ENCODE peak calls at places on chromosomes 4 and X, in seven cellular contexts. One of them, this sample, is unnamed.

GRCh38 chrX:120566817-120567216 is 6.1 kb upstream of the CUL4B start:
- DNase-seq in PC-9: no peak
- DNase-seq in AG10803: no peak
- DNase-seq in AG04449: no peak
- DNase-seq in WERI-Rb-1: no peak
- DNase-seq in ascending aorta: no peak
- DNase-seq in lower leg skin: no peak
- DNase-seq in this sample: no peak

GRCh38 chrX:1911401-1912131 is 296.7 kb downstream of the ASMT start:
- DNase-seq in WERI-Rb-1: no peak
- DNase-seq in AG04449: no peak
- DNase-seq in ascending aorta: no peak
- DNase-seq in lower leg skin: no peak
- DNase-seq in PC-9: no peak
- DNase-seq in AG10803: no peak
- DNase-seq in this sample: no peak

GRCh38 chr4:155769092-155769491 is 10.3 kb downstream of the GUCY1B1 start:
- DNase-seq in WERI-Rb-1: no peak
- DNase-seq in AG10803: no peak
- DNase-seq in AG04449: no peak
- DNase-seq in PC-9: no peak
- DNase-seq in lower leg skin: no peak
- DNase-seq in ascending aorta: no peak
- DNase-seq in this sample: no peak

GRCh38 chrX:67555578-67556203 is 11.9 kb downstream of the AR start:
- DNase-seq in lower leg skin: no peak
- DNase-seq in ascending aorta: no peak
- DNase-seq in AG10803: peak
- DNase-seq in WERI-Rb-1: peak
- DNase-seq in PC-9: no peak
- DNase-seq in AG04449: no peak
- DNase-seq in this sample: peak

GRCh38 chr4:24949970-24950369 is 37.1 kb upstream of the CCDC149 start:
- DNase-seq in PC-9: no peak
- DNase-seq in AG04449: no peak
- DNase-seq in lower leg skin: no peak
- DNase-seq in WERI-Rb-1: no peak
- DNase-seq in ascending aorta: no peak
- DNase-seq in AG10803: no peak
- DNase-seq in this sample: no peak

GRCh38 chr4:18961879-18962278 is 940.3 kb upstream of the LCORL start:
- DNase-seq in lower leg skin: no peak
- DNase-seq in ascending aorta: no peak
- DNase-seq in AG04449: no peak
- DNase-seq in PC-9: no peak
- DNase-seq in WERI-Rb-1: no peak
- DNase-seq in AG10803: no peak
- DNase-seq in this sample: no peak

GRCh38 chrX:55056820-55057690 is 17.8 kb upstream of the PAGE2B start:
- DNase-seq in AG10803: peak
- DNase-seq in lower leg skin: no peak
- DNase-seq in AG04449: no peak
- DNase-seq in WERI-Rb-1: no peak
- DNase-seq in PC-9: no peak
- DNase-seq in ascending aorta: no peak
- DNase-seq in this sample: peak

GRCh38 chr4:81353861-81354260 is 117.8 kb downstream of the RASGEF1B start:
- DNase-seq in ascending aorta: no peak
- DNase-seq in WERI-Rb-1: peak
- DNase-seq in AG04449: no peak
- DNase-seq in lower leg skin: no peak
- DNase-seq in PC-9: no peak
- DNase-seq in AG10803: peak
- DNase-seq in this sample: peak

GRCh38 chrX:129360175-129360574 is 163.1 kb downstream of the SMARCA1 start:
- DNase-seq in PC-9: peak
- DNase-seq in WERI-Rb-1: peak
- DNase-seq in ascending aorta: no peak
- DNase-seq in AG04449: no peak
- DNase-seq in AG10803: peak
- DNase-seq in lower leg skin: peak
- DNase-seq in this sample: peak

GRCh38 chr4:141275834-141276233 is 55.1 kb downstream of the ZNF330 start:
- DNase-seq in ascending aorta: no peak
- DNase-seq in PC-9: no peak
- DNase-seq in lower leg skin: no peak
- DNase-seq in AG04449: peak
- DNase-seq in AG10803: peak
- DNase-seq in WERI-Rb-1: no peak
- DNase-seq in this sample: peak

GRCh38 chrX:104085919-104086318 is 9.9 kb upstream of the TMSB15C start:
- DNase-seq in ascending aorta: no peak
- DNase-seq in AG10803: no peak
- DNase-seq in lower leg skin: no peak
- DNase-seq in AG04449: no peak
- DNase-seq in WERI-Rb-1: no peak
- DNase-seq in PC-9: no peak
- DNase-seq in this sample: no peak

GRCh38 chr4:82491251-82491960 is 61.0 kb downstream of the ENOPH1 start:
- DNase-seq in AG10803: no peak
- DNase-seq in PC-9: no peak
- DNase-seq in ascending aorta: no peak
- DNase-seq in lower leg skin: no peak
- DNase-seq in AG04449: no peak
- DNase-seq in WERI-Rb-1: no peak
- DNase-seq in this sample: no peak

GRCh38 chr4:132592340-132592739 is 556.8 kb upstream of the PCDH10 start:
- DNase-seq in ascending aorta: no peak
- DNase-seq in WERI-Rb-1: no peak
- DNase-seq in AG04449: no peak
- DNase-seq in lower leg skin: no peak
- DNase-seq in PC-9: no peak
- DNase-seq in AG10803: no peak
- DNase-seq in this sample: no peak

GRCh38 chr4:88793473-88793872 is 95.8 kb upstream of the NAP1L5 start:
- DNase-seq in PC-9: no peak
- DNase-seq in AG04449: no peak
- DNase-seq in ascending aorta: no peak
- DNase-seq in AG10803: no peak
- DNase-seq in WERI-Rb-1: no peak
- DNase-seq in lower leg skin: no peak
- DNase-seq in this sample: no peak

GRCh38 chrX:15751160-15751819 is 13.2 kb downstream of the CA5B start:
- DNase-seq in AG10803: peak
- DNase-seq in AG04449: no peak
- DNase-seq in lower leg skin: no peak
- DNase-seq in PC-9: no peak
- DNase-seq in WERI-Rb-1: no peak
- DNase-seq in ascending aorta: no peak
- DNase-seq in this sample: peak
- H3K4me3 ChIP-seq in AG10803: no peak
- H3K4me3 ChIP-seq in AG04449: no peak
- H3K4me3 ChIP-seq in lower leg skin: no peak
- H3K4me3 ChIP-seq in PC-9: no peak
- H3K4me3 ChIP-seq in WERI-Rb-1: no peak
- H3K4me3 ChIP-seq in ascending aorta: peak
- H3K4me3 ChIP-seq in this sample: no peak

GRCh38 chr4:1050486-1051213 is 39.2 kb downstream of the FGFRL1 start:
- DNase-seq in PC-9: no peak
- DNase-seq in WERI-Rb-1: peak
- DNase-seq in lower leg skin: no peak
- DNase-seq in AG04449: no peak
- DNase-seq in AG10803: no peak
- DNase-seq in ascending aorta: no peak
- DNase-seq in this sample: no peak
- TF ChIP-seq CTCF in PC-9: no peak
- TF ChIP-seq CTCF in WERI-Rb-1: peak
- TF ChIP-seq CTCF in lower leg skin: no peak
- TF ChIP-seq CTCF in AG04449: no peak
- TF ChIP-seq CTCF in AG10803: peak
- TF ChIP-seq CTCF in ascending aorta: no peak
- TF ChIP-seq CTCF in this sample: no peak

GRCh38 chr4:146637853-146638800 is 566 bp upstream of the POU4F2 start:
- DNase-seq in WERI-Rb-1: peak
- DNase-seq in AG10803: no peak
- DNase-seq in AG04449: no peak
- DNase-seq in lower leg skin: no peak
- DNase-seq in ascending aorta: no peak
- DNase-seq in PC-9: no peak
- DNase-seq in this sample: no peak
- H3K4me3 ChIP-seq in WERI-Rb-1: peak
- H3K4me3 ChIP-seq in AG10803: no peak
- H3K4me3 ChIP-seq in AG04449: no peak
- H3K4me3 ChIP-seq in lower leg skin: no peak
- H3K4me3 ChIP-seq in ascending aorta: peak
- H3K4me3 ChIP-seq in PC-9: no peak
- H3K4me3 ChIP-seq in this sample: no peak

GRCh38 chrX:46279925-46280313 is 265.3 kb downstream of the ZNF674 start:
- DNase-seq in AG10803: peak
- DNase-seq in WERI-Rb-1: no peak
- DNase-seq in lower leg skin: no peak
- DNase-seq in PC-9: no peak
- DNase-seq in ascending aorta: no peak
- DNase-seq in AG04449: no peak
- DNase-seq in this sample: peak

GRCh38 chrX:46278591-46278990 is 266.6 kb downstream of the ZNF674 start:
- DNase-seq in AG04449: no peak
- DNase-seq in PC-9: no peak
- DNase-seq in AG10803: no peak
- DNase-seq in WERI-Rb-1: no peak
- DNase-seq in ascending aorta: no peak
- DNase-seq in lower leg skin: no peak
- DNase-seq in this sample: no peak

DNA sequence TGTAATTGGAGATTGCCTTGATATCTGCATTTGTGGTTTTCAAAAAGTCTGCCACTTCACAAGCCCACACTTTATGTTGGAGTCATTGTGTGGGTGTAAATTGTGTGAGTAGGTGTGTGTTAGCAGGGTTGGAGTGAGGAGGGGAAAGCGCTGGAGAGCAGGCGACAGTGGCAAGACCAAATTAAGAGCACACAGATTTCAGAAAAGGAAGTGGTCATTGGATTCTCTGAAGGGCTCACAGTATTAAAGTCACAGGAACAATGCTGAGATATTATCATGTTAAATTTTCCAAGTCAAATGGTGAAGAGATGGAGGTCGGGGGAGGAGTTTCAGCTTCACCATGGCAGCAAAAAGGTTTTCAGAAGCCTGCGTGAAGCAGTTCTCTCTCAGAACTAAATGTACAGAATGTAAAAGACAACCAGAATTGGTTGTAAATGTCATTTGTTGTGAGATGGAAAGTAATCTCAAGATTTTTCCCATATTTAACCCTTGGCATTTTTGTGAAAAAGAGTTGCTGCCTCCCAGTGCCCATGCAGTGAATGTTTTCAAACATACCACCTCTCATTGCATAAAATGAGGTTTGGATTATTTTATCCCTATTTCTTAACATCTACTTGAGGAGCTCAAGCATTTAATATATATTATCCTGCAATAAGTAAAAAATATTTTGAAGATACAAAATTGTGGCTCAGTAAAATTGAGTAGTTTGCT is 265.9 kb downstream of the ZNF674 start:
- DNase-seq in WERI-Rb-1: no peak
- DNase-seq in PC-9: no peak
- DNase-seq in ascending aorta: no peak
- DNase-seq in lower leg skin: no peak
- DNase-seq in AG04449: no peak
- DNase-seq in AG10803: no peak
- DNase-seq in this sample: peak
- TF ChIP-seq CTCF in WERI-Rb-1: no peak
- TF ChIP-seq CTCF in PC-9: no peak
- TF ChIP-seq CTCF in ascending aorta: no peak
- TF ChIP-seq CTCF in lower leg skin: no peak
- TF ChIP-seq CTCF in AG04449: no peak
- TF ChIP-seq CTCF in AG10803: no peak
- TF ChIP-seq CTCF in this sample: peak

GRCh38 chr4:36758779-36759178 is 477.4 kb downstream of the DTHD1 start:
- DNase-seq in WERI-Rb-1: no peak
- DNase-seq in AG10803: no peak
- DNase-seq in AG04449: no peak
- DNase-seq in PC-9: no peak
- DNase-seq in ascending aorta: no peak
- DNase-seq in lower leg skin: no peak
- DNase-seq in this sample: no peak

GRCh38 chr4:36761625-36762024 is 480.2 kb downstream of the DTHD1 start:
- DNase-seq in AG04449: no peak
- DNase-seq in ascending aorta: no peak
- DNase-seq in lower leg skin: no peak
- DNase-seq in AG10803: no peak
- DNase-seq in WERI-Rb-1: no peak
- DNase-seq in PC-9: no peak
- DNase-seq in this sample: no peak

GRCh38 chr4:36757623-36758311 is 476.4 kb downstream of the DTHD1 start:
- DNase-seq in WERI-Rb-1: no peak
- DNase-seq in lower leg skin: no peak
- DNase-seq in AG10803: no peak
- DNase-seq in ascending aorta: no peak
- DNase-seq in PC-9: no peak
- DNase-seq in AG04449: no peak
- DNase-seq in this sample: no peak

GRCh38 chr4:36753048-36753447 is 471.6 kb downstream of the DTHD1 start:
- DNase-seq in ascending aorta: no peak
- DNase-seq in WERI-Rb-1: no peak
- DNase-seq in AG10803: no peak
- DNase-seq in PC-9: no peak
- DNase-seq in AG04449: no peak
- DNase-seq in lower leg skin: no peak
- DNase-seq in this sample: no peak

DNA sequence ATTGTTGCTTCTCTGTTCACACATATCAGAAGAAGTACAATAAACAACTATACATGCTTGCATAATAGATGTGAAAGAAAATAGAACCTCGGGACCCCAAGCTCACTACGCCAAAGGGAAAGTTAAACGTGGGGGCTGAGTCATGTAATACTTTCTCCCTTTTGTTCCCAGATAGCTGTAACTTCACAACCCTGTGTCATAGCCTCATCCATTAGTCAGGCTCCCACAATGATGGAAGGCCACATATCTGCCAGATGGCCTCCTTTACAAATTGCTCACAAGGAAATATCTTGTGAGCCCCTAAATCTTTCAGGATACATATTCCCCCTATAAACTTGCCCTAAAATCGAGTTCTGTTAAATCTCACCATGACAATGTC is 476.9 kb downstream of the DTHD1 start:
- DNase-seq in AG10803: no peak
- DNase-seq in PC-9: no peak
- DNase-seq in WERI-Rb-1: no peak
- DNase-seq in AG04449: no peak
- DNase-seq in ascending aorta: no peak
- DNase-seq in lower leg skin: no peak
- DNase-seq in this sample: no peak
- H3K4me3 ChIP-seq in AG10803: no peak
- H3K4me3 ChIP-seq in PC-9: no peak
- H3K4me3 ChIP-seq in WERI-Rb-1: no peak
- H3K4me3 ChIP-seq in AG04449: no peak
- H3K4me3 ChIP-seq in ascending aorta: no peak
- H3K4me3 ChIP-seq in lower leg skin: no peak
- H3K4me3 ChIP-seq in this sample: no peak